ENCODE peak calls at places on chromosomes 11 and 22, in six cellular contexts. V is colonic mucosa, U is tibial artery, O is coronary artery, K is chondrocyte, H is HFFc6. Q is an unnamed sample.

GRCh38 chr11:100867601-100868000 is 180.5 kb downstream of the ARHGAP42 start:
- DNase-seq in V (no peak), U (no peak), O (no peak), K (no peak), H (no peak), Q (no peak)

GRCh38 chr11:103484545-103484944 is 375.3 kb downstream of the DYNC2H1 start:
- DNase-seq in V (no peak), U (no peak), O (no peak), K (no peak), H (no peak), Q (no peak)

GRCh38 chr11:76579047-76579751 is 91.3 kb downstream of the LRRC32 start:
- DNase-seq in V (no peak), U (peak), O (peak), K (peak), H (no peak), Q (no peak)

GRCh38 chr11:102120437-102120935 is 10.2 kb downstream of the YAP1 start:
- DNase-seq in V (no peak), U (no peak), O (no peak), K (no peak), H (peak), Q (no peak)

GRCh38 chr11:134045799-134046635 is 22.9 kb upstream of the JAM3 start:
- DNase-seq in V (no peak), U (no peak), O (no peak), K (peak), H (no peak), Q (no peak)

GRCh38 chr11:10990160-10990559 is 132.3 kb upstream of the ZBED5 start:
- DNase-seq in V (no peak), U (no peak), O (no peak), K (no peak), H (no peak), Q (no peak)

GRCh38 chr11:73929388-73929787 is 21.4 kb upstream of the DNAJB13 start:
- DNase-seq in V (no peak), U (no peak), O (no peak), K (no peak), H (no peak), Q (no peak)

GRCh38 chr11:93000511-93001476 is 31.3 kb downstream of the MTNR1B start:
- DNase-seq in V (no peak), U (no peak), O (no peak), K (no peak), H (peak), Q (no peak)

DNA sequence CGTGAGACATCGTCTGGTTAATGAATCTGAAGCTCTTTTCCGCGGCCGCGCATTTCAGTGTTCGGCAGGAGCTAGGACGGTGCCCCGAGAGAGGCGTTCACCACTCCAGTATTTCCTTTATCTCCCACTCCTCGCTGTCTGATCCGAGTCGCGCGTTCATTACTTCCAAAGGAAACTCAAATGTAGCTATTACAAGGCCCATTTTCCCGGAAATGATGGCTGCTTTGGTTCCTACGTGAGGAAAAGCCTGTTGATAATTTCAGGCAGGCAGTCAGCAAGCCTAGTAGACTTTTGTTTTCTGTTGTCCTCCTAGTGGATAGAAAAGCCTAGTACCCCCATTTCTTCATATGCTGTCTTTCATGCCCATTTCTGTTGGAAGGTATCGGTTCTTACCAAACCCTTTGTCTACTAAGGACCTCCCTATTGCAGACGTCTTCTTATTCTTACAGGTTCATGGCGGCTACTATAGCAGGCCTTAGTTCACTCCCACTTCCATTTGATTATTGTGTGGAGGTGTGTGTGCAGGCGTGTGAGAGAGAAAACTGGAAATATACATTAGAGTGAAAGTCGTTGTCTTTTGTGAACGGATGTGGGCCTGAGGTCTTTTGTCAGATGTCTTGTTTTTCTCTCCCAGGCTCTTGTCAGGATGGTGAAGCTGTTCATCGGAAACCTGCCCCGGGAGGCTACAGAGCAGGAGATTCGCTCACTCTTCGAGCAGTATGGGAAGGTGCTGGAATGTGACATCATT is 737 bp downstream of the RBM4 start:
- DNase-seq in V (no peak), U (peak), O (no peak), K (no peak), H (peak), Q (no peak)
- TF ChIP-seq CTCF in V (no peak), U (no peak), O (no peak), K (peak), H (peak), Q (no peak)

GRCh38 chr22:27820896-27821866 is 19.6 kb upstream of the MN1 start:
- DNase-seq in V (no peak), U (no peak), O (no peak), K (no peak), H (no peak), Q (no peak)
- TF ChIP-seq CTCF in V (no peak), U (no peak), O (no peak), K (no peak), H (no peak), Q (no peak)

GRCh38 chr11:67694875-67695555 is 20.6 kb upstream of the ALDH3B2 start:
- DNase-seq in V (no peak), U (no peak), O (no peak), K (no peak), H (no peak), Q (no peak)

GRCh38 chr11:67695606-67696005 is 21.2 kb upstream of the ALDH3B2 start:
- DNase-seq in V (no peak), U (no peak), O (no peak), K (no peak), H (no peak), Q (no peak)

GRCh38 chr11:67687986-67688385 is 13.6 kb upstream of the ALDH3B2 start:
- DNase-seq in V (no peak), U (no peak), O (no peak), K (no peak), H (no peak), Q (no peak)

GRCh38 chr11:67689178-67689577 is 14.8 kb upstream of the ALDH3B2 start:
- DNase-seq in V (no peak), U (no peak), O (no peak), K (no peak), H (no peak), Q (no peak)

DNA sequence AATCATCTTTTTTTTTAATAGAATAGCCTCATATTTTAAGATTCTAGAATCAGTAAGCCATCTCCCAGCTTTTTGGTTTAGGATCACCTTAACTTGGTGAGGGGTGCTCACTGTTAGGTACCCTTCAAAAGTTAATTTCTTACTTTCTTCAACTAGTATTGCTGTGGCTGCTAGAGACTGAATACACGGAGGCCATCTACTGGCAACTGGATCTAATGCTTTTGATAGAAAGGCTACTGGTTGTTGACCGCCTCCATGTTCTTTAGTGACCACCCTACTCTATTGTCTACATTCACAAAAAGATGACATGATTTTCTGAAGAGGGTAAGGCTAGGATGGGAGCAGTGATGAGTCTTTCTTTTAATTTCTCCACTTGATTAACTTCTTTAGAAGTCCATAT is 16.7 kb upstream of the ALDH3B2 start:
- DNase-seq in V (no peak), U (no peak), O (no peak), K (no peak), H (no peak), Q (no peak)
- TF ChIP-seq CTCF in V (no peak), U (no peak), O (no peak), K (peak), H (peak), Q (peak)

DNA sequence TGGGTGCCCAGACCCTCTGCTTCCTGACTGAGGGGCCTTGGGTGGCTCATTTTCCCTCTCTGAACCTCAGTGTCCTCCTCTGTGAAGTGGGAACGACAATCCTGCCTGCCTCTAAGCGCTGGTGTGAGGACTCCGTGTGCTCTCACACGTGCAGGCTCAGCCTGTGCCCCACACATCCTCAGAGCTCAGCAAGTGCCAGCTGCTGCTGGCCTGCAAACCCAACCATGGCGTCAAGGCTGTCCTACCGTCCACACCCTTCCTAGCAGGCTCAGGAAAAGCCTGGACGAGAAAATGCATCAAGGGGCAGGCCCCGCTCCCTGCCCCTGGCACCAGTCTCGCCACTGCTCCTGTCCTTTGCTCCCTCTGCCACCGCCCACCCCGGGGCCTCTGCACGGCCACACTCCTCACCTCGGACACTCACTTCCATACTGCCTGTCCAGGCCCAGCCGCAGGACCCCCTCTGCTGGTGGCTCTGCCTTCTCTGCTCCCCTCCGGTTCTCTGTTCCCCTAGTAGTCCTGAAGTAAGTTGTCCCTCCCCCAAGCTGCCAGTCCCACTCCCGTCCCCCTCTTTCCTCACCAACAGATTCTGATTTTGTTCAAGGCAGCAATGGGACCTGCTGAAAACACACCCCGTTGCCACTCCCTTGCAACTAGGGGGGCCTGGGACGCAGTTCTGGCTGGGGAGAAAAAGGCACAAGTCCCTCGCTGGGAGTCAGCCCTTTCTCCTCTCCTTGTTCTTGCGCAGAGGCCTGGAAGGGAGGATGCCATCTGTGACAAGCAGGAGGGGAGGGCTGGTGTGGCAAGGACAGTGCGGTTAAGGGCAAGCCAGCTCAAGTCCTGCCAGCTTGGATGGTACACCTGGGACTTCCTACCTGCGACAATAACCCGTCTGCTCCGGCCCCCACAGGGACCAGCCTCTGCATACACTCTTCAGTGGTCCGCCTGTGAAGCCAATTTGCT is 62.2 kb downstream of the ARFGAP3 start:
- DNase-seq in V (no peak), U (no peak), O (no peak), K (no peak), H (no peak), Q (no peak)
- TF ChIP-seq CTCF in V (no peak), U (no peak), O (no peak), K (peak), H (peak), Q (no peak)

DNA sequence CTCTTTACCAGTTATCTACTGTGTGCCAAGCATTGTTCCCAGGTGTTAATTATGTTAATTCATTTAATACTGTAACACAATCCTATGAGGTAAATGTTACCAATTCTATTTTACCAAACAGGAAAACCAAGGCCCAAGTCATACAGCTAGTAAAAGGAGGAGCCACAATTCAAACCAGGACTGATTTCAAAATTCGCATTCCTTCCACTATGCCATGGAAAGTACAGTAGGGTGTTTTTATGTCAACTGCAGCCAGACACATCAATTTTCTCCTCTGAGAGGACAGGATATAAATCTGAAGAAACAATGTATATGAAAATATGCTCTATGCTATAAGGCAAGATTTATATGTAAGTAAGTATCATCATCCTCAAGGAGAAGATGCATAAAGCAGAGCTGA is 104.3 kb downstream of the RPL27A start:
- DNase-seq in V (no peak), U (no peak), O (no peak), K (no peak), H (peak), Q (no peak)
- TF ChIP-seq CTCF in V (no peak), U (peak), O (no peak), K (peak), H (peak), Q (no peak)

GRCh38 chr11:22625448-22626287 is at the start of gene FANCF:
- DNase-seq in V (peak), U (peak), O (peak), K (peak), H (peak), Q (peak)
- TF ChIP-seq CTCF in V (no peak), U (no peak), O (no peak), K (no peak), H (no peak), Q (no peak)

GRCh38 chr11:62050716-62051115 is 73.1 kb upstream of the INCENP start:
- DNase-seq in V (no peak), U (no peak), O (no peak), K (no peak), H (no peak), Q (no peak)

GRCh38 chr11:62057069-62057468 is 66.7 kb upstream of the INCENP start:
- DNase-seq in V (no peak), U (no peak), O (no peak), K (no peak), H (no peak), Q (no peak)

GRCh38 chr11:62054081-62054480 is 69.7 kb upstream of the INCENP start:
- DNase-seq in V (no peak), U (no peak), O (no peak), K (no peak), H (no peak), Q (no peak)

GRCh38 chr11:62055970-62056369 is 67.8 kb upstream of the INCENP start:
- DNase-seq in V (no peak), U (no peak), O (no peak), K (no peak), H (no peak), Q (no peak)

GRCh38 chr11:62054484-62055121 is 69.2 kb upstream of the INCENP start:
- DNase-seq in V (peak), U (peak), O (no peak), K (no peak), H (peak), Q (no peak)
- TF ChIP-seq CTCF in V (peak), U (peak), O (no peak), K (peak), H (peak), Q (peak)

GRCh38 chr11:108662700-108663099 is 2.2 kb upstream of the DDX10 start:
- DNase-seq in V (no peak), U (no peak), O (no peak), K (no peak), H (no peak), Q (no peak)

GRCh38 chr11:108664241-108664640 is 628 bp upstream of the DDX10 start:
- DNase-seq in V (no peak), U (no peak), O (no peak), K (no peak), H (no peak), Q (no peak)

GRCh38 chr11:108663154-108663877 is 1.6 kb upstream of the DDX10 start:
- DNase-seq in V (no peak), U (no peak), O (no peak), K (no peak), H (no peak), Q (no peak)

GRCh38 chr11:108666373-108666772 is 1.5 kb downstream of the DDX10 start:
- DNase-seq in V (no peak), U (no peak), O (no peak), K (no peak), H (no peak), Q (no peak)

GRCh38 chr11:108664730-108665525 is at the start of gene DDX10:
- DNase-seq in V (peak), U (peak), O (peak), K (peak), H (peak), Q (peak)
- TF ChIP-seq CTCF in V (no peak), U (no peak), O (no peak), K (peak), H (peak), Q (no peak)

Q was measured in GM10248.